ENCODE peak calls at places on chromosomes 13 and 19, in seven cellular contexts. O, E, V, S, M, N and G are unnamed samples.

GRCh38 chr19:13093407-13094284 is 9.0 kb downstream of the LYL1 start:
- DNase-seq in O (peak; percentile 69), E (no peak), V (peak; percentile 86), S (peak; percentile 68), M (peak; percentile 86), N (peak; percentile 85), G (peak; percentile 24)

GRCh38 chr19:36236304-36236945 is 21.5 kb downstream of the ZNF146 start:
- DNase-seq in O (no peak), E (no peak), V (no peak), S (no peak), M (no peak), N (no peak), G (no peak)

GRCh38 chr13:41231786-41232185 is 31.6 kb downstream of the MTRF1 start:
- DNase-seq in O (no peak), E (peak; percentile 24), V (no peak), S (peak; percentile 6), M (no peak), N (no peak), G (no peak)

GRCh38 chr19:3161453-3161852 is 17.1 kb upstream of the S1PR4 start:
- DNase-seq in O (no peak), E (no peak), V (no peak), S (no peak), M (no peak), N (no peak), G (no peak)

GRCh38 chr13:60699636-60700035 is 302.6 kb downstream of the TDRD3 start:
- DNase-seq in O (no peak), E (no peak), V (no peak), S (no peak), M (no peak), N (no peak), G (no peak)

GRCh38 chr19:47230122-47230920 is 678 bp downstream of the BBC3 start:
- DNase-seq in O (peak; percentile 77), E (no peak), V (peak; percentile 74), S (peak; percentile 10), M (peak; percentile 85), N (peak; percentile 77), G (no peak)

GRCh38 chr13:95498886-95499285 is 53.6 kb upstream of the CLDN10 start:
- DNase-seq in O (no peak), E (no peak), V (no peak), S (peak; percentile 60), M (no peak), N (no peak), G (no peak)

GRCh38 chr13:44212633-44213387 is 160.8 kb upstream of the SERP2 start:
- DNase-seq in O (no peak), E (no peak), V (no peak), S (no peak), M (no peak), N (no peak), G (no peak)

GRCh38 chr13:56720841-56721240 is 419.9 kb upstream of the PRR20A start:
- DNase-seq in O (no peak), E (no peak), V (no peak), S (no peak), M (no peak), N (no peak), G (peak; percentile 3)

GRCh38 chr19:28283592-28283991 is 929.4 kb downstream of the UQCRFS1 start:
- DNase-seq in O (no peak), E (no peak), V (no peak), S (no peak), M (no peak), N (no peak), G (no peak)

GRCh38 chr13:31160857-31161582 is 684 bp downstream of the HSPH1 start:
- DNase-seq in O (peak; percentile 56), E (peak; percentile 37), V (peak; percentile 70), S (peak; percentile 74), M (peak; percentile 78), N (peak; percentile 78), G (no peak)

GRCh38 chr19:14073925-14074838 is 1.6 kb downstream of the MISP3 start:
- DNase-seq in O (no peak), E (no peak), V (peak; percentile 31), S (no peak), M (peak; percentile 63), N (no peak), G (no peak)

GRCh38 chr13:98415326-98416070 is 161.4 kb downstream of the STK24 start:
- DNase-seq in O (no peak), E (no peak), V (no peak), S (no peak), M (no peak), N (no peak), G (no peak)

GRCh38 chr13:110471833-110472162 is 89.7 kb downstream of the RAB20 start:
- DNase-seq in O (peak; percentile 88), E (peak; percentile 87), V (no peak), S (peak; percentile 39), M (peak; percentile 69), N (no peak), G (no peak)

GRCh38 chr19:30450101-30450500 is 77.9 kb downstream of the ZNF536 start:
- DNase-seq in O (no peak), E (no peak), V (no peak), S (peak; percentile 18), M (no peak), N (peak; percentile 71), G (no peak)

GRCh38 chr13:87872813-87873212 is 201.6 kb downstream of the SLITRK5 start:
- DNase-seq in O (no peak), E (no peak), V (no peak), S (peak; percentile 46), M (no peak), N (no peak), G (no peak)

GRCh38 chr19:46372901-46373572 is 26.1 kb downstream of the PPP5C start:
- DNase-seq in O (no peak), E (no peak), V (no peak), S (peak; percentile 47), M (peak; percentile 46), N (peak; percentile 59), G (peak; percentile 27)

GRCh38 chr13:53159439-53159838 is 130.8 kb downstream of the OLFM4 start:
- DNase-seq in O (no peak), E (no peak), V (no peak), S (no peak), M (no peak), N (peak; percentile 27), G (no peak)

GRCh38 chr13:54934121-54934520 is 1905.5 kb downstream of the OLFM4 start:
- DNase-seq in O (no peak), E (no peak), V (no peak), S (no peak), M (no peak), N (no peak), G (no peak)

GRCh38 chr19:48992571-48993174 is 436 bp downstream of the GYS1 start:
- DNase-seq in O (peak; percentile 29), E (no peak), V (no peak), S (no peak), M (no peak), N (no peak), G (no peak)

GRCh38 chr13:60617863-60618733 is 221.1 kb downstream of the TDRD3 start:
- DNase-seq in O (no peak), E (no peak), V (no peak), S (peak; percentile 22), M (no peak), N (peak; percentile 51), G (no peak)

GRCh38 chr13:90415902-90416301 is 931.6 kb upstream of the MIR17HG start:
- DNase-seq in O (no peak), E (no peak), V (no peak), S (peak; percentile 8), M (no peak), N (no peak), G (no peak)

GRCh38 chr19:35257113-35257461 is 8.3 kb downstream of the LSR start:
- DNase-seq in O (peak; percentile 7), E (no peak), V (no peak), S (no peak), M (no peak), N (no peak), G (no peak)

GRCh38 chr13:101449971-101450748 is 2.3 kb upstream of the ITGBL1 start:
- DNase-seq in O (no peak), E (no peak), V (no peak), S (peak; percentile 95), M (no peak), N (no peak), G (peak; percentile 75)
- H3K27ac ChIP-seq in O (no peak overlapping the region), E (no peak overlapping the region), V (no peak overlapping the region), S (peak overlapping the region; percentile 81), M (no peak overlapping the region), N (no peak overlapping the region), G (peak overlapping the region; percentile 80)

GRCh38 chr19:6276447-6276846 is 3.3 kb downstream of the MLLT1 start:
- DNase-seq in O (peak; percentile 32), E (no peak), V (no peak), S (peak; percentile 80), M (no peak), N (no peak), G (no peak)
- H3K27ac ChIP-seq in O (peak overlapping the region; percentile 51), E (no peak overlapping the region), V (no peak overlapping the region), S (no peak overlapping the region), M (no peak overlapping the region), N (no peak overlapping the region), G (no peak overlapping the region)

GRCh38 chr19:10508707-10509106 is 5.6 kb upstream of the KEAP1 start:
- DNase-seq in O (no peak), E (no peak), V (no peak), S (no peak), M (no peak), N (no peak), G (no peak)
- H3K27ac ChIP-seq in O (no peak overlapping the region), E (no peak overlapping the region), V (no peak overlapping the region), S (no peak overlapping the region), M (no peak overlapping the region), N (no peak overlapping the region), G (no peak overlapping the region)

GRCh38 chr13:112727581-112727980 is 37.7 kb downstream of the ATP11A start:
- DNase-seq in O (no peak), E (no peak), V (no peak), S (no peak), M (no peak), N (no peak), G (no peak)
- H3K27ac ChIP-seq in O (no peak overlapping the region), E (no peak overlapping the region), V (no peak overlapping the region), S (no peak overlapping the region), M (no peak overlapping the region), N (no peak overlapping the region), G (no peak overlapping the region)

DNA sequence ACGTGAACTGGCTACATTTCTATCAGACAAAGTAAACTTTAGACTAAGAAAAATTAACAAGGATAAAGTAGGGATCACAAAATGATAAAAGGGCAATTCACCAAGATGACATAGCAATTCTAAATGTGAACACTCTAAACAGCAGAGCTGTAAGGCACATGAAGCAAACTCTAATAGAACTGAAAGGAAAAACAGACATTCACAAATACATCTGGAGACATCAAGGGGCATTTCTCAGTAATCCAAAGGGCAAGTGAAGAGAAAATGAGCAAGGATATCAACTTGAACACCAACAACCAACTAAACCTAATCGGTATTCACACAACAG is 12.7 kb downstream of the TUBGCP3 start:
- DNase-seq in O (no peak), E (no peak), V (no peak), S (no peak), M (no peak), N (no peak), G (no peak)
- H3K27ac ChIP-seq in O (no peak overlapping the region), E (no peak overlapping the region), V (no peak overlapping the region), S (no peak overlapping the region), M (no peak overlapping the region), N (no peak overlapping the region), G (no peak overlapping the region)

DNA sequence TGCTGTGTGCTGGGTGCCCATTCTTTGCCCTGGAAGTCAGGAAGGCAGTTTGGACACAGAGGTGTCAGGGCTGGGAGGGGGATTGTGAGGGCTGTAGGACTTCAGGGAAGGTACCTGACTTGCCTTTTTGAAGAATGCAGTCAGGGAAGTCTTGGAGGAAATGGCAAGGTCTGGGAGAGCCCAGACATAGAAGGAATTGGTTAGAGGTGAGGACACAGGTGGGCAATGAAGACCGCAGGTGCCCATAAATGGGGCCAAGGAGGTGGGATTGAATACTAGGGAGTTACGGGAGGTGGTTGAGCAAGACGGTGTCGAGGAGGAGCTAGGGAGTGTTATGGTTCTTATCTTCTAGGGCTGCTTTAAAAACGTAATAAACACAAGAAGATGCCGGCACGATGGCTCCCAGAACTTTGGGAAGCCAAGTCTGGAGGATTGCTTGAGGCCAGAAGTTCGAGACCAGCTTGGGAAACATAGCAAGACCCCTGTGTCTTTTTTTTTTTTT is 1.4 kb upstream of the DDA1 start:
- DNase-seq in O (no peak), E (no peak), V (no peak), S (no peak), M (no peak), N (no peak), G (no peak)
- H3K27ac ChIP-seq in O (no peak overlapping the region), E (no peak overlapping the region), V (no peak overlapping the region), S (no peak overlapping the region), M (no peak overlapping the region), N (no peak overlapping the region), G (no peak overlapping the region)